ENCODE peak calls at places on chromosomes 11 and 22, in seven cellular contexts. One of them, this sample, is unnamed.

GRCh38 chr22:39297490-39298193 is 21.8 kb downstream of the RPL3 start:
- DNase-seq in NB4: peak
- DNase-seq in transverse colon: peak
- DNase-seq in body of pancreas: peak
- DNase-seq in Peyer's patch: peak
- DNase-seq in A549: no peak
- DNase-seq in spleen: no peak
- DNase-seq in this sample: no peak

GRCh38 chr22:44850946-44851345 is 98.6 kb downstream of the ARHGAP8 start:
- DNase-seq in A549: no peak
- DNase-seq in transverse colon: no peak
- DNase-seq in body of pancreas: no peak
- DNase-seq in spleen: peak
- DNase-seq in NB4: peak
- DNase-seq in Peyer's patch: no peak
- DNase-seq in this sample: no peak

GRCh38 chr22:30041881-30042280 is 38.4 kb upstream of the HORMAD2 start:
- DNase-seq in A549: no peak
- DNase-seq in Peyer's patch: no peak
- DNase-seq in body of pancreas: no peak
- DNase-seq in spleen: no peak
- DNase-seq in NB4: no peak
- DNase-seq in transverse colon: no peak
- DNase-seq in this sample: no peak

GRCh38 chr11:127521413-127521812 is 520.8 kb upstream of the KIRREL3 start:
- DNase-seq in spleen: no peak
- DNase-seq in Peyer's patch: no peak
- DNase-seq in NB4: no peak
- DNase-seq in A549: no peak
- DNase-seq in transverse colon: no peak
- DNase-seq in body of pancreas: no peak
- DNase-seq in this sample: no peak

GRCh38 chr11:118353084-118353710 is 6.2 kb upstream of the UBE4A start:
- DNase-seq in NB4: peak
- DNase-seq in Peyer's patch: no peak
- DNase-seq in spleen: no peak
- DNase-seq in A549: no peak
- DNase-seq in transverse colon: no peak
- DNase-seq in body of pancreas: no peak
- DNase-seq in this sample: no peak

GRCh38 chr11:107453594-107454286 is 3.9 kb downstream of the CWF19L2 start:
- DNase-seq in spleen: peak
- DNase-seq in NB4: no peak
- DNase-seq in body of pancreas: no peak
- DNase-seq in Peyer's patch: no peak
- DNase-seq in A549: no peak
- DNase-seq in transverse colon: no peak
- DNase-seq in this sample: no peak

GRCh38 chr11:111540114-111540920 is at the start of gene LAYN:
- DNase-seq in transverse colon: peak
- DNase-seq in NB4: no peak
- DNase-seq in Peyer's patch: peak
- DNase-seq in body of pancreas: peak
- DNase-seq in spleen: peak
- DNase-seq in A549: no peak
- DNase-seq in this sample: no peak

GRCh38 chr11:113118104-113118503 is 156.9 kb downstream of the NCAM1 start:
- DNase-seq in Peyer's patch: no peak
- DNase-seq in A549: no peak
- DNase-seq in spleen: no peak
- DNase-seq in transverse colon: no peak
- DNase-seq in NB4: no peak
- DNase-seq in body of pancreas: no peak
- DNase-seq in this sample: no peak

GRCh38 chr22:48313156-48313555 is 1514.5 kb downstream of the BRD1 start:
- DNase-seq in transverse colon: no peak
- DNase-seq in A549: no peak
- DNase-seq in body of pancreas: no peak
- DNase-seq in NB4: no peak
- DNase-seq in spleen: no peak
- DNase-seq in Peyer's patch: no peak
- DNase-seq in this sample: no peak

GRCh38 chr11:93652161-93652597 is 9.3 kb upstream of the CEP295 start:
- DNase-seq in NB4: peak
- DNase-seq in Peyer's patch: no peak
- DNase-seq in spleen: no peak
- DNase-seq in A549: no peak
- DNase-seq in transverse colon: no peak
- DNase-seq in body of pancreas: peak
- DNase-seq in this sample: peak

GRCh38 chr11:76610371-76610770 is 60.2 kb downstream of the LRRC32 start:
- DNase-seq in A549: no peak
- DNase-seq in spleen: peak
- DNase-seq in body of pancreas: no peak
- DNase-seq in transverse colon: no peak
- DNase-seq in NB4: no peak
- DNase-seq in Peyer's patch: peak
- DNase-seq in this sample: no peak

GRCh38 chr11:132055296-132055695 is 684.9 kb downstream of the NTM start:
- DNase-seq in A549: no peak
- DNase-seq in body of pancreas: no peak
- DNase-seq in transverse colon: no peak
- DNase-seq in NB4: no peak
- DNase-seq in Peyer's patch: no peak
- DNase-seq in spleen: no peak
- DNase-seq in this sample: no peak

GRCh38 chr22:36433318-36434231 is 45.8 kb upstream of the MYH9 start:
- DNase-seq in Peyer's patch: no peak
- DNase-seq in NB4: no peak
- DNase-seq in transverse colon: peak
- DNase-seq in A549: no peak
- DNase-seq in spleen: no peak
- DNase-seq in body of pancreas: peak
- DNase-seq in this sample: no peak

GRCh38 chr22:49703391-49703926 is 124.2 kb downstream of the BRD1 start:
- DNase-seq in spleen: no peak
- DNase-seq in body of pancreas: no peak
- DNase-seq in Peyer's patch: no peak
- DNase-seq in transverse colon: no peak
- DNase-seq in A549: no peak
- DNase-seq in NB4: no peak
- DNase-seq in this sample: peak

GRCh38 chr22:44664149-44664548 is 37.9 kb upstream of the PRR5 start:
- DNase-seq in spleen: peak
- DNase-seq in transverse colon: peak
- DNase-seq in body of pancreas: peak
- DNase-seq in Peyer's patch: peak
- DNase-seq in A549: no peak
- DNase-seq in NB4: peak
- DNase-seq in this sample: peak

GRCh38 chr11:2173150-2173693 is 1.6 kb upstream of the TH start:
- DNase-seq in Peyer's patch: no peak
- DNase-seq in spleen: no peak
- DNase-seq in NB4: no peak
- DNase-seq in body of pancreas: no peak
- DNase-seq in A549: no peak
- DNase-seq in transverse colon: no peak
- DNase-seq in this sample: no peak
- TF ChIP-seq CTCF in Peyer's patch: no peak
- TF ChIP-seq CTCF in spleen: no peak
- TF ChIP-seq CTCF in NB4: peak
- TF ChIP-seq CTCF in body of pancreas: no peak
- TF ChIP-seq CTCF in A549: peak
- TF ChIP-seq CTCF in transverse colon: no peak
- TF ChIP-seq CTCF in this sample: no peak

DNA sequence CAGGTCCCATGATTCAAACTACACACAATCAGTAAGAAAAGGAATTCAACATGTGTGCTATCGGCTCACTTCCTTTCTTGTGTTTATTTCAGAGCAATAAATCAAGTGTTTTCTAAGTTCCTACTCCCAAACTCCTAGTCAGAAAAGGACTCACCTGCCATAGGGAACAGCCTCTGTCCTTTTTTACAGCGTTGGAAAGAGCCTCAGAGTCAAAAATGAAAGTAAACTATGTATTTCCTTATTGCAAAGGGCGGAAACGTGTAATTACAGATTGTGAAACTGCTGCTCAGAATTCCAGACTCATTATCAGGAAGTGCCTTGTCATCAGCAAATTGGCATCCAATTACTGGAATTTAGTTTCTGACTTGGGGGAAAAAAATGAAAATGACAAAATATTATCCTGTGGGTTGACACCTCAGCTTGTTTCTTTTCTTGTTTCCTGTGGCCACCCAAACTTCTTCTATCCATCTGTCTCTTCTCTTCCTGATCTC is at the start of gene CASP4:
- DNase-seq in Peyer's patch: no peak
- DNase-seq in A549: peak
- DNase-seq in body of pancreas: peak
- DNase-seq in transverse colon: peak
- DNase-seq in NB4: peak
- DNase-seq in spleen: no peak
- DNase-seq in this sample: peak
- TF ChIP-seq POLR2A in Peyer's patch: peak
- TF ChIP-seq POLR2A in A549: no peak
- TF ChIP-seq POLR2A in body of pancreas: peak
- TF ChIP-seq POLR2A in transverse colon: peak
- TF ChIP-seq POLR2A in NB4: peak
- TF ChIP-seq POLR2A in spleen: no peak
- TF ChIP-seq POLR2A in this sample: no peak

GRCh38 chr11:100686476-100686875 is 612 bp upstream of the ARHGAP42 start:
- DNase-seq in transverse colon: no peak
- DNase-seq in spleen: no peak
- DNase-seq in NB4: no peak
- DNase-seq in body of pancreas: no peak
- DNase-seq in Peyer's patch: no peak
- DNase-seq in A549: no peak
- DNase-seq in this sample: no peak

GRCh38 chr11:100687032-100687629 is at the start of gene ARHGAP42:
- DNase-seq in Peyer's patch: peak
- DNase-seq in NB4: peak
- DNase-seq in body of pancreas: peak
- DNase-seq in A549: peak
- DNase-seq in spleen: peak
- DNase-seq in transverse colon: peak
- DNase-seq in this sample: peak

GRCh38 chr11:100689141-100689540 is 2.1 kb downstream of the ARHGAP42 start:
- DNase-seq in NB4: no peak
- DNase-seq in A549: no peak
- DNase-seq in spleen: no peak
- DNase-seq in body of pancreas: no peak
- DNase-seq in transverse colon: no peak
- DNase-seq in Peyer's patch: no peak
- DNase-seq in this sample: no peak

GRCh38 chr11:100684101-100685065 is 2.7 kb upstream of the ARHGAP42 start:
- DNase-seq in spleen: no peak
- DNase-seq in NB4: no peak
- DNase-seq in transverse colon: no peak
- DNase-seq in body of pancreas: no peak
- DNase-seq in Peyer's patch: no peak
- DNase-seq in A549: no peak
- DNase-seq in this sample: no peak

DNA sequence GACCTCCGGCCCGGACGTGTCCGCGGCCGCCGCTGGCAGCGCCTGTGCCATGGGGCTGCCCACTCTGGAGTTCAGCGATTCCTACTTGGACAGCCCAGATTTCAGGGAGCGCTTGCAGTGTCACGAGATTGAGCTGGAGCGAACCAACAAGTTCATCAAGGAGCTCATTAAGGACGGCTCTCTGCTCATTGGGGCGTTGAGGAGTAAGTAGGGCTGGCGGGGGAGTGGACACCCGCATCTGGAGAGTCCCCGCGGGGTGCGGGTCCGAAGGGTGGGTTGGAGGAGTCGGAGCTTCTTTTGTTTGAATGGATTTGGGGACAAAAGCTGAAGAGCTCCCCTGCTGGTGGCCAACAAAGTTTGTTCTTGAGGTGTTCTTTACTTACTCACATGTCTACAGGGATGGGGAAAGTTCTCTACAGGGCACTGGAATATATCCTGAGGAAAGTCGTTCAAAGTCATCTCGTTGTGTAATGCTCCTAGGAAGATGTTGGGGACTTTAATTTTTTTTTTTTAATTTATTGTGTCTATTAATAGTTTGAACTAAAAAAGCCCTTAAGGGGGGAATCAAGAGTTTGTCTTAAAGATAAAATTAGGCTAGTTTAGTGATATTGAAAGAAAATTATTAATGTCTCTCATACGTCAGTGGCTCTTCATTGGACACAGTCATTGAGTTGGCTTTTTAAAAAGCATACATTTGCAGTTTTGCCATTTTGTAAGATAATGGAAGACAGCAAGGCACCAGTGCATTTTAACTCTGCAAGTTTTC is 725 bp downstream of the ARHGAP42 start:
- DNase-seq in A549: peak
- DNase-seq in Peyer's patch: peak
- DNase-seq in body of pancreas: peak
- DNase-seq in transverse colon: peak
- DNase-seq in spleen: peak
- DNase-seq in NB4: peak
- DNase-seq in this sample: no peak
- H3K4me3 ChIP-seq in A549: peak
- H3K4me3 ChIP-seq in Peyer's patch: peak
- H3K4me3 ChIP-seq in body of pancreas: peak
- H3K4me3 ChIP-seq in transverse colon: peak
- H3K4me3 ChIP-seq in spleen: peak
- H3K4me3 ChIP-seq in NB4: no peak
- H3K4me3 ChIP-seq in this sample: peak

GRCh38 chr11:45211732-45212131 is 65.3 kb downstream of the PRDM11 start:
- DNase-seq in Peyer's patch: no peak
- DNase-seq in A549: no peak
- DNase-seq in NB4: no peak
- DNase-seq in body of pancreas: no peak
- DNase-seq in spleen: no peak
- DNase-seq in transverse colon: no peak
- DNase-seq in this sample: no peak

GRCh38 chr11:45213717-45214116 is 67.3 kb downstream of the PRDM11 start:
- DNase-seq in transverse colon: no peak
- DNase-seq in Peyer's patch: no peak
- DNase-seq in NB4: no peak
- DNase-seq in A549: no peak
- DNase-seq in body of pancreas: no peak
- DNase-seq in spleen: no peak
- DNase-seq in this sample: no peak

GRCh38 chr11:45215098-45215497 is 68.7 kb downstream of the PRDM11 start:
- DNase-seq in A549: no peak
- DNase-seq in Peyer's patch: no peak
- DNase-seq in spleen: no peak
- DNase-seq in NB4: no peak
- DNase-seq in transverse colon: no peak
- DNase-seq in body of pancreas: no peak
- DNase-seq in this sample: no peak

GRCh38 chr11:45212566-45213315 is 66.3 kb downstream of the PRDM11 start:
- DNase-seq in Peyer's patch: no peak
- DNase-seq in A549: peak
- DNase-seq in transverse colon: no peak
- DNase-seq in NB4: peak
- DNase-seq in spleen: no peak
- DNase-seq in body of pancreas: no peak
- DNase-seq in this sample: no peak

DNA sequence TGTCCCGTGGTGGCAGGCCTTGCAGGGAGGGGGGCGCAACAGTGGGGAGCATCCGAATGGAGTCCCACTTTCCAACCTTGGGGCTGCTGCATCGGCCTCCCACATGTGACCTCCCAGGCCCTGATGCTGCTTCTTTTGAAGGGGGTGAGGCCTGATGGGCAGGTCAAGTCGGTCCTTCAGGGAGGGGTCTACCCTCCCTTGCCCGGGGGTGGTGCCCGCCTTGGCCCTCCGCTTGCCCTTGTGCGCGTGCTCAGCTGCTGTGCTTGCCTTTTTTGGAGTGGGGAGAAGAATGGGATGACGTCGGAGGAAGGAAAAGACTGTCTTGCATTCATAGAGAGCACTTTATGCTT is 66.9 kb downstream of the PRDM11 start:
- DNase-seq in spleen: no peak
- DNase-seq in Peyer's patch: no peak
- DNase-seq in body of pancreas: no peak
- DNase-seq in transverse colon: no peak
- DNase-seq in A549: no peak
- DNase-seq in NB4: no peak
- DNase-seq in this sample: no peak
- TF ChIP-seq CTCF in spleen: no peak
- TF ChIP-seq CTCF in Peyer's patch: no peak
- TF ChIP-seq CTCF in body of pancreas: no peak
- TF ChIP-seq CTCF in transverse colon: no peak
- TF ChIP-seq CTCF in A549: no peak
- TF ChIP-seq CTCF in NB4: no peak
- TF ChIP-seq CTCF in this sample: no peak

This sample was measured in lower leg skin.